ENCODE peak calls at places on chromosomes 1 and 21, in seven cellular contexts. P is HCT116, X is H1, D is K562, J is GM12878, C is HepG2, M is SK-N-SH. V is an unnamed sample.

GRCh38 chr1:17010601-17011438 is 908 bp downstream of the ATP13A2 start:
- DNase-seq in P (no peak), X (no peak), D (no peak), J (no peak), C (no peak), M (peak; percentile 77), V (no peak)

GRCh38 chr1:198155253-198155652 is 1.5 kb upstream of the NEK7 start:
- DNase-seq in P (peak; percentile 28), X (no peak), D (no peak), J (no peak), C (no peak), M (no peak), V (no peak)

GRCh38 chr1:172168597-172168872 is 251.9 kb upstream of the C1orf105 start:
- DNase-seq in P (no peak), X (no peak), D (no peak), J (no peak), C (no peak), M (no peak), V (no peak)

GRCh38 chr1:91402023-91402422 is 2.6 kb downstream of the HFM1 start:
- DNase-seq in P (no peak), X (no peak), D (peak; percentile 20), J (no peak), C (peak; percentile 3), M (peak; percentile 33), V (peak; percentile 10)

GRCh38 chr1:201279313-201279712 is 4.0 kb upstream of the PKP1 start:
- DNase-seq in P (no peak), X (no peak), D (no peak), J (no peak), C (no peak), M (no peak), V (no peak)

GRCh38 chr21:20253261-20253660 is 744.9 kb upstream of the NCAM2 start:
- DNase-seq in P (no peak), X (no peak), D (no peak), J (no peak), C (no peak), M (no peak), V (no peak)

GRCh38 chr1:3217887-3218679 is 149.1 kb downstream of the PRDM16 start:
- DNase-seq in P (no peak), X (no peak), D (no peak), J (no peak), C (no peak), M (no peak), V (no peak)

GRCh38 chr1:38041941-38042834 is 4.4 kb downstream of the POU3F1 start:
- DNase-seq in P (no peak), X (no peak), D (no peak), J (no peak), C (no peak), M (no peak), V (no peak)

GRCh38 chr1:114152211-114153050 is 1.2 kb downstream of the SYT6 start:
- DNase-seq in P (no peak), X (no peak), D (no peak), J (no peak), C (no peak), M (peak; percentile 87), V (peak; percentile 73)

GRCh38 chr1:212451416-212452322 is 18.9 kb downstream of the NENF start:
- DNase-seq in P (no peak), X (no peak), D (no peak), J (no peak), C (no peak), M (no peak), V (no peak)

GRCh38 chr1:12597792-12598191 is 20.2 kb downstream of the DHRS3 start:
- DNase-seq in P (no peak), X (no peak), D (no peak), J (no peak), C (no peak), M (no peak), V (no peak)

GRCh38 chr1:227225715-227226346 is 92.5 kb downstream of the CDC42BPA start:
- DNase-seq in P (peak; percentile 35), X (no peak), D (no peak), J (no peak), C (no peak), M (no peak), V (no peak)

GRCh38 chr1:157878059-157878458 is 36.5 kb upstream of the CD5L start:
- DNase-seq in P (peak; percentile 46), X (peak; percentile 10), D (peak; percentile 11), J (no peak), C (peak; percentile 45), M (peak; percentile 0), V (peak; percentile 13)

GRCh38 chr21:25589905-25590304 is 17.4 kb downstream of the MRPL39 start:
- DNase-seq in P (no peak), X (no peak), D (no peak), J (no peak), C (no peak), M (no peak), V (no peak)

GRCh38 chr1:73943270-73943669 is 254.7 kb downstream of the LRRIQ3 start:
- DNase-seq in P (no peak), X (no peak), D (no peak), J (no peak), C (no peak), M (no peak), V (no peak)

GRCh38 chr21:44992608-44993031 is 52.8 kb downstream of the SLX9 start:
- DNase-seq in P (no peak), X (no peak), D (no peak), J (no peak), C (no peak), M (no peak), V (no peak)

GRCh38 chr21:38804617-38805281 is 980 bp upstream of the ETS2 start:
- DNase-seq in P (peak; percentile 40), X (no peak), D (peak; percentile 62), J (no peak), C (no peak), M (peak; percentile 78), V (peak; percentile 66)

GRCh38 chr1:63674238-63674864 is 81.1 kb downstream of the PGM1 start:
- DNase-seq in P (peak; percentile 67), X (peak; percentile 54), D (peak; percentile 54), J (no peak), C (peak; percentile 94), M (peak; percentile 72), V (peak; percentile 62)

GRCh38 chr1:235423214-235423652 is 56.0 kb downstream of the TBCE start:
- DNase-seq in P (no peak), X (no peak), D (no peak), J (peak; percentile 4), C (no peak), M (no peak), V (no peak)

GRCh38 chr21:21003701-21004100 is 5.5 kb downstream of the NCAM2 start:
- DNase-seq in P (peak; percentile 6), X (no peak), D (peak; percentile 31), J (no peak), C (peak; percentile 29), M (peak; percentile 31), V (no peak)

GRCh38 chr1:177780096-177780700 is 189.7 kb downstream of the SEC16B start:
- DNase-seq in P (peak; percentile 32), X (peak; percentile 36), D (no peak), J (no peak), C (peak; percentile 63), M (peak; percentile 40), V (peak; percentile 77)

GRCh38 chr1:172928412-172928811 is 122.3 kb downstream of the TNFSF18 start:
- DNase-seq in P (no peak), X (no peak), D (no peak), J (no peak), C (no peak), M (no peak), V (no peak)

GRCh38 chr1:149884433-149885363 is 14.7 kb upstream of the BOLA1 start:
- DNase-seq in P (peak; percentile 7), X (no peak), D (peak; percentile 36), J (peak; percentile 48), C (no peak), M (no peak), V (no peak)

DNA sequence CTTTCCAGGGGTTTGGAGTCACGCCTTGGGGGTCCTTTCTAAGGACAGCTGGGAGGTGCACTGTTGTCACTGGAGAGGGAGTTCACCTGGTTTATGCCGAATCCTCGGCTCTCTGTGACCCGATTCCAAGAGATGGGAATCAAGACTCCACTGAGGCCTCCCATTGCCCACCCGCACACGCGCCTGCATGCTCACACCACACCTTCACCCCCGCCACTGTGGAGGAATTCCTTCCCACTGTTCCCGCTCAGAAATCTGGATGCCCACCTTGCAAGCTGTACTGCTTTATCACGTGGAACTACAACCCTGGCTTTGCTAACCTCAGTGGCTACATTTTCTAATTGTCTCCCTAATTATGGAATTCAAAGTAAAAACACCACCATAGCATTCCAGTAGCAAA is 29.2 kb downstream of the PGBD5 start:
- DNase-seq in P (no peak), X (no peak), D (no peak), J (no peak), C (no peak), M (no peak), V (no peak)
- TF ChIP-seq JUND in P (no peak), X (no peak), D (no peak), J (no peak), C (no peak), M (no peak), V (no peak)

GRCh38 chr1:223228201-223228600 is 85.2 kb upstream of the TLR5 start:
- DNase-seq in P (no peak), X (no peak), D (no peak), J (no peak), C (no peak), M (no peak), V (no peak)

GRCh38 chr1:223229756-223230155 is 86.7 kb upstream of the TLR5 start:
- DNase-seq in P (no peak), X (no peak), D (no peak), J (no peak), C (no peak), M (no peak), V (no peak)

GRCh38 chr1:223227486-223228196 is 84.6 kb upstream of the TLR5 start:
- DNase-seq in P (no peak), X (no peak), D (no peak), J (no peak), C (no peak), M (no peak), V (no peak)

GRCh38 chr1:223230161-223230881 is 87.3 kb upstream of the TLR5 start:
- DNase-seq in P (peak; percentile 41), X (no peak), D (no peak), J (no peak), C (no peak), M (no peak), V (no peak)

GRCh38 chr1:223228931-223229528 is 86.0 kb upstream of the TLR5 start:
- DNase-seq in P (no peak), X (no peak), D (no peak), J (no peak), C (no peak), M (no peak), V (no peak)
- TF ChIP-seq JUND in P (no peak), X (no peak), D (no peak), J (no peak), C (no peak), M (no peak), V (no peak)

DNA sequence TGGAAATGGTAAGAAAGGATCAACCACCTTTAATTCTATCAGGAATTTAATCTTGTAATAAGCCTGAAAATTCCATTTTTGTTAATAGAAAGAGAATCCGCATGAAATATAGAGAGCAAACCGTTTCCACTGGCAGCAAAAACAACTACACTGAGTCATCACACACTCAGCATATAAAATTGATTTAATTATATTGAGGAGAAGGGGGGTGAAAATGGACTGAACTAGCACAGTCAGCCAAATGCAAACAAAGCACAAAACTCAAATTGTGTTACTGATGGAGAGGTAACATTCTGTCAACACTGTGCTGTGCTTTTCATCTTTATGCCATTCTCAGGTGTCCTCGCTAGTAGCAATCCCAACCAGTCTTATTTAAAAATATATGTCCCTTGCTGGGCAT is 1583.9 kb downstream of the MRPL39 start:
- DNase-seq in P (no peak), X (no peak), D (no peak), J (no peak), C (no peak), M (peak; percentile 19), V (no peak)
- TF ChIP-seq JUND in P (no peak), X (no peak), D (no peak), J (no peak), C (no peak), M (no peak), V (no peak)

GRCh38 chr21:36429672-36430546 is 44.7 kb downstream of the CHAF1B start:
- DNase-seq in P (peak; percentile 95), X (peak; percentile 54), D (peak; percentile 97), J (peak; percentile 59), C (peak; percentile 69), M (peak; percentile 65), V (no peak)
- TF ChIP-seq JUND in P (no peak), X (no peak), D (peak; percentile 98), J (no peak), C (no peak), M (peak; percentile 90), V (no peak)

V was measured in T47D.